ENCODE peak calls at places on chromosomes 5 and 9, in six cellular contexts. N, U, Q, F, H and L are unnamed samples.
A peak's percentile ranks its signal among the peaks of the same experiment; 100 is the strongest.

GRCh38 chr5:59123595-59124561 is 541.0 kb downstream of the RAB3C start:
- DNase-seq in N (no peak), F (no peak), U (no peak), Q (no peak), H (no peak), L (no peak)

GRCh38 chr9:88998911-88999310 is 7.6 kb downstream of the S1PR3 start:
- DNase-seq in Q (peak; percentile 80), H (peak; percentile 70), N (peak; percentile 96), U (no peak), F (no peak), L (no peak)

GRCh38 chr5:1737790-1738405 is 61.7 kb downstream of the MRPL36 start:
- DNase-seq in N (peak; percentile 52), F (peak; percentile 74), H (no peak), U (peak; percentile 22), Q (no peak), L (peak; percentile 16)

GRCh38 chr9:131395745-131396479 is 2.0 kb downstream of the PRRC2B start:
- DNase-seq in Q (no peak), U (no peak), H (no peak), F (no peak), N (no peak), L (no peak)

GRCh38 chr9:5112109-5112592 is 73.3 kb downstream of the INSL6 start:
- DNase-seq in N (no peak), U (no peak), H (no peak), Q (peak; percentile 74), F (no peak), L (no peak)

GRCh38 chr9:122265265-122265900 is 701 bp downstream of the MRRF start:
- DNase-seq in Q (no peak), N (no peak), F (no peak), H (no peak), U (peak; percentile 18), L (peak; percentile 71)

GRCh38 chr5:147690595-147690994 is 91.9 kb downstream of the JAKMIP2 start:
- DNase-seq in F (peak; percentile 70), Q (no peak), N (no peak), H (no peak), U (peak; percentile 31), L (no peak)

GRCh38 chr5:67493676-67494075 is 297.1 kb upstream of the CD180 start:
- DNase-seq in F (peak; percentile 74), U (peak; percentile 3), Q (no peak), H (peak; percentile 23), N (peak; percentile 69), L (peak; percentile 6)

GRCh38 chr9:135299651-135300345 is 179.8 kb upstream of the PPP1R26 start:
- DNase-seq in N (peak; percentile 11), F (no peak), H (no peak), Q (no peak), U (no peak), L (no peak)

GRCh38 chr5:141874262-141874964 is 3.8 kb downstream of the PCDH1 start:
- DNase-seq in H (no peak), U (no peak), N (peak; percentile 70), Q (no peak), F (peak; percentile 51), L (no peak)

GRCh38 chr9:130869250-130869649 is 27.4 kb downstream of the QRFP start:
- DNase-seq in N (peak; percentile 88), F (no peak), U (no peak), H (peak; percentile 79), Q (no peak), L (no peak)

GRCh38 chr9:9674461-9674860 is 938.3 kb downstream of the PTPRD start:
- DNase-seq in F (no peak), N (no peak), H (no peak), U (no peak), Q (no peak), L (no peak)

GRCh38 chr9:134560654-134561053 is 80.9 kb upstream of the COL5A1 start:
- DNase-seq in N (no peak), U (no peak), H (no peak), Q (no peak), F (peak; percentile 27), L (no peak)

GRCh38 chr9:4985376-4986266 is 549 bp downstream of the JAK2 start:
- DNase-seq in Q (no peak), U (peak; percentile 4), H (peak; percentile 37), F (peak; percentile 81), N (peak; percentile 69), L (peak; percentile 65)

GRCh38 chr9:122904466-122904822 is 715 bp downstream of the RC3H2 start:
- DNase-seq in Q (no peak), U (no peak), F (peak; percentile 86), H (peak; percentile 39), N (peak; percentile 62), L (peak; percentile 21)

GRCh38 chr9:89421595-89421994 is 76.3 kb downstream of the SEMA4D start:
- DNase-seq in Q (no peak), H (no peak), N (no peak), U (no peak), F (no peak), L (no peak)

GRCh38 chr9:20125721-20126120 is 336.9 kb upstream of the SLC24A2 start:
- DNase-seq in U (no peak), Q (no peak), N (no peak), F (no peak), H (no peak), L (no peak)

GRCh38 chr9:34374905-34375552 is 1.7 kb downstream of the MYORG start:
- DNase-seq in U (no peak), Q (no peak), H (no peak), N (no peak), F (peak; percentile 89), L (no peak)

GRCh38 chr9:589723-590122 is 251.8 kb upstream of the DMRT1 start:
- DNase-seq in H (no peak), Q (no peak), F (no peak), N (no peak), U (no peak), L (no peak)

GRCh38 chr5:40384782-40385390 is 294.8 kb upstream of the PTGER4 start:
- DNase-seq in Q (no peak), N (no peak), U (no peak), H (no peak), F (no peak), L (no peak)

GRCh38 chr5:84381501-84382362 is 2.9 kb downstream of the EDIL3 start:
- DNase-seq in U (no peak), H (no peak), Q (no peak), N (no peak), F (no peak), L (no peak)

GRCh38 chr5:178387061-178387855 is 154.7 kb upstream of the PHYKPL start:
- DNase-seq in F (peak; percentile 45), Q (no peak), H (peak; percentile 0), U (no peak), N (no peak), L (no peak)

GRCh38 chr9:117672397-117672796 is 31.8 kb upstream of the TLR4 start:
- DNase-seq in F (no peak), Q (no peak), H (no peak), N (no peak), U (no peak), L (no peak)

GRCh38 chr9:8783999-8784398 is 984.4 kb upstream of the DMAC1 start:
- DNase-seq in Q (no peak), N (no peak), H (no peak), F (no peak), U (no peak), L (no peak)

GRCh38 chr9:126411225-126411947 is 84.8 kb downstream of the MVB12B start:
- DNase-seq in N (no peak), Q (no peak), U (no peak), H (no peak), F (no peak), L (peak; percentile 93)
- H3K27ac ChIP-seq in N (no peak overlapping the region), Q (no peak overlapping the region), U (no peak overlapping the region), H (peak overlapping the region; percentile 67), F (no peak overlapping the region), L (peak overlapping the region; percentile 68)

GRCh38 chr5:151662805-151663204 is 23.9 kb downstream of the SPARC start:
- DNase-seq in F (no peak), H (no peak), U (no peak), Q (no peak), N (no peak), L (no peak)

GRCh38 chr5:151663617-151664322 is 22.9 kb downstream of the SPARC start:
- DNase-seq in F (no peak), U (no peak), Q (no peak), H (no peak), N (peak; percentile 74), L (no peak)

GRCh38 chr5:151661096-151661495 is 25.6 kb downstream of the SPARC start:
- DNase-seq in U (no peak), H (no peak), Q (no peak), F (no peak), N (no peak), L (no peak)

GRCh38 chr5:151660616-151661015 is 26.1 kb downstream of the SPARC start:
- DNase-seq in Q (no peak), N (no peak), F (no peak), H (no peak), U (no peak), L (no peak)

GRCh38 chr5:151661968-151662732 is 24.6 kb downstream of the SPARC start:
- DNase-seq in U (no peak), N (no peak), Q (no peak), F (no peak), H (no peak), L (no peak)
- H3K4me1 ChIP-seq in U (peaks cover 33% of the 10 kb centered on the region), N (peaks cover 28% of the 10 kb centered on the region), Q (peaks cover 55% of the 10 kb centered on the region), F (peaks cover 18% of the 10 kb centered on the region), H (no peaks in the 10 kb centered on the region), L (peaks cover 5% of the 10 kb centered on the region)

DNA sequence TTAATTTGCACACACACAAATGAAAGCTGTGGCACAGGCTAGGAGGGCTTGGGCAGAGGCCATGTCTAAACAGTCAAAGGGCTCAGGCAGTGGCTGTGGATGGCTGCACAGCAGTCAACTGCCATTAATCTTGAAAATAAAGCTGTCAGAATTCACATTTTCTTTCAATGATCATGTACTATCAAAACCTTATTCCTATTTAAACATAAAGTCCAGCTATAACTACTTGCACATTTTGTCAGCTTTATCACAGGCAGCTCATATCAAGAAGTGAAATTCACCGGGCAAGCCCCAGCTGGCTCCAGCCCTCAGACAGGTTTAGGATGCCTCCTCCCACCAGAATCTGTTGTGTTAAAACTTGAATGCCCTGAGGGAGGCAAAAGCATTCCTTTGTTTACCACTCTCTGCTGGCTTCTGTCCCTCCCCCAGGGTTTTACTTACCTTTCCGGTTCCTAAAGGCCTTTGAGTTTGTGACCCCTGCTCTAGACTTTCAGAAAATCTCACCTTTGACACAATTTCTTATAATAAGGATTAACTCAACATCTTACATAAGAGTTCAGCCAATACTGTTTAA is 54.9 kb upstream of the GRAMD2B start:
- DNase-seq in U (no peak), F (peak; percentile 75), Q (no peak), H (no peak), N (no peak), L (no peak)
- H3K27ac ChIP-seq in U (no peak overlapping the region), F (no peak overlapping the region), Q (no peak overlapping the region), H (no peak overlapping the region), N (no peak overlapping the region), L (no peak overlapping the region)

GRCh38 chr5:172452398-172453205 is 1.7 kb downstream of the SH3PXD2B start:
- DNase-seq in H (peak; percentile 32), U (peak; percentile 54), Q (no peak), N (peak; percentile 81), F (peak; percentile 70), L (no peak)

GRCh38 chr5:172450453-172450852 is 3.9 kb downstream of the SH3PXD2B start:
- DNase-seq in F (no peak), N (peak; percentile 53), Q (no peak), U (no peak), H (no peak), L (no peak)

GRCh38 chr5:172451771-172452197 is 2.5 kb downstream of the SH3PXD2B start:
- DNase-seq in F (peak; percentile 62), U (no peak), N (peak; percentile 90), H (peak; percentile 53), Q (no peak), L (no peak)

GRCh38 chr5:172448999-172449398 is 5.3 kb downstream of the SH3PXD2B start:
- DNase-seq in U (no peak), H (no peak), N (peak; percentile 51), Q (no peak), F (no peak), L (no peak)

GRCh38 chr5:172450861-172451695 is 3.2 kb downstream of the SH3PXD2B start:
- DNase-seq in U (no peak), N (peak; percentile 76), H (no peak), Q (no peak), F (peak; percentile 87), L (peak; percentile 22)
- H3K4me1 ChIP-seq in U (peaks cover 40% of the 10 kb centered on the region), N (peaks cover 40% of the 10 kb centered on the region), H (peaks cover 26% of the 10 kb centered on the region), Q (peaks cover 25% of the 10 kb centered on the region), F (peaks cover 6% of the 10 kb centered on the region), L (peaks cover 9% of the 10 kb centered on the region)